ENCODE peak calls at places on chromosome 2, in five cellular contexts. One of them, this sample, is unnamed.

GRCh38 chr2:178397002-178397605 is 53.9 kb downstream of the PRKRA start:
- DNase-seq in neural progenitor cell: peak; percentile 61
- DNase-seq in colonic mucosa: no peak
- DNase-seq in MM.1S: peak; percentile 71
- DNase-seq in mammary epithelial cell: peak; percentile 24
- DNase-seq in this sample: no peak

GRCh38 chr2:149200109-149200520 is 130.3 kb upstream of the LYPD6 start:
- DNase-seq in neural progenitor cell: no peak
- DNase-seq in mammary epithelial cell: peak; percentile 69
- DNase-seq in MM.1S: no peak
- DNase-seq in colonic mucosa: no peak
- DNase-seq in this sample: peak; percentile 23

GRCh38 chr2:169716938-169717690 is 16.5 kb upstream of the KLHL23 start:
- DNase-seq in colonic mucosa: peak; percentile 85
- DNase-seq in neural progenitor cell: no peak
- DNase-seq in MM.1S: no peak
- DNase-seq in mammary epithelial cell: peak; percentile 21
- DNase-seq in this sample: no peak

GRCh38 chr2:204613635-204614034 is 68.4 kb downstream of the PARD3B start:
- DNase-seq in MM.1S: no peak
- DNase-seq in neural progenitor cell: no peak
- DNase-seq in colonic mucosa: no peak
- DNase-seq in mammary epithelial cell: no peak
- DNase-seq in this sample: no peak

GRCh38 chr2:207311316-207312005 is 145.7 kb upstream of the KLF7 start:
- DNase-seq in neural progenitor cell: no peak
- DNase-seq in MM.1S: no peak
- DNase-seq in mammary epithelial cell: peak; percentile 90
- DNase-seq in colonic mucosa: peak; percentile 28
- DNase-seq in this sample: peak; percentile 55

GRCh38 chr2:197159681-197160211 is 150.8 kb downstream of the ANKRD44 start:
- DNase-seq in MM.1S: no peak
- DNase-seq in mammary epithelial cell: no peak
- DNase-seq in neural progenitor cell: no peak
- DNase-seq in colonic mucosa: no peak
- DNase-seq in this sample: no peak

GRCh38 chr2:108629417-108629816 is 89.9 kb upstream of the RANBP2 start:
- DNase-seq in mammary epithelial cell: no peak
- DNase-seq in MM.1S: no peak
- DNase-seq in neural progenitor cell: no peak
- DNase-seq in colonic mucosa: no peak
- DNase-seq in this sample: no peak

GRCh38 chr2:5933669-5934068 is 241.5 kb downstream of the SOX11 start:
- DNase-seq in mammary epithelial cell: no peak
- DNase-seq in MM.1S: no peak
- DNase-seq in colonic mucosa: no peak
- DNase-seq in neural progenitor cell: no peak
- DNase-seq in this sample: no peak

GRCh38 chr2:233034-233433 is 30.8 kb downstream of the SH3YL1 start:
- DNase-seq in neural progenitor cell: no peak
- DNase-seq in mammary epithelial cell: no peak
- DNase-seq in MM.1S: no peak
- DNase-seq in colonic mucosa: no peak
- DNase-seq in this sample: no peak

GRCh38 chr2:44934962-44935853 is 6.3 kb upstream of the SIX3 start:
- DNase-seq in MM.1S: no peak
- DNase-seq in neural progenitor cell: peak; percentile 83
- DNase-seq in colonic mucosa: no peak
- DNase-seq in mammary epithelial cell: peak; percentile 23
- DNase-seq in this sample: no peak

GRCh38 chr2:225328192-225328591 is 71.3 kb upstream of the NYAP2 start:
- DNase-seq in MM.1S: no peak
- DNase-seq in neural progenitor cell: no peak
- DNase-seq in colonic mucosa: no peak
- DNase-seq in mammary epithelial cell: no peak
- DNase-seq in this sample: no peak

GRCh38 chr2:142153601-142154000 is 22.8 kb upstream of the LRP1B start:
- DNase-seq in colonic mucosa: no peak
- DNase-seq in mammary epithelial cell: no peak
- DNase-seq in neural progenitor cell: no peak
- DNase-seq in MM.1S: no peak
- DNase-seq in this sample: no peak

GRCh38 chr2:137981112-137981679 is 16.9 kb downstream of the HNMT start:
- DNase-seq in mammary epithelial cell: no peak
- DNase-seq in MM.1S: no peak
- DNase-seq in colonic mucosa: no peak
- DNase-seq in neural progenitor cell: no peak
- DNase-seq in this sample: no peak

GRCh38 chr2:44429034-44429433 is 67.3 kb downstream of the CAMKMT start:
- DNase-seq in MM.1S: no peak
- DNase-seq in colonic mucosa: no peak
- DNase-seq in neural progenitor cell: no peak
- DNase-seq in mammary epithelial cell: peak; percentile 13
- DNase-seq in this sample: no peak

GRCh38 chr2:109333414-109334194 is 204.6 kb downstream of the SH3RF3 start:
- DNase-seq in mammary epithelial cell: no peak
- DNase-seq in colonic mucosa: no peak
- DNase-seq in neural progenitor cell: peak; percentile 35
- DNase-seq in MM.1S: peak; percentile 22
- DNase-seq in this sample: no peak

GRCh38 chr2:54755641-54756326 is 32.3 kb downstream of the EML6 start:
- DNase-seq in MM.1S: peak; percentile 92
- DNase-seq in neural progenitor cell: no peak
- DNase-seq in colonic mucosa: no peak
- DNase-seq in mammary epithelial cell: peak; percentile 37
- DNase-seq in this sample: no peak

GRCh38 chr2:10240911-10241610 is 61.6 kb upstream of the HPCAL1 start:
- DNase-seq in mammary epithelial cell: no peak
- DNase-seq in colonic mucosa: no peak
- DNase-seq in MM.1S: no peak
- DNase-seq in neural progenitor cell: no peak
- DNase-seq in this sample: no peak

GRCh38 chr2:241746084-241746483 is 11.7 kb downstream of the D2HGDH start:
- DNase-seq in neural progenitor cell: no peak
- DNase-seq in MM.1S: no peak
- DNase-seq in mammary epithelial cell: no peak
- DNase-seq in colonic mucosa: no peak
- DNase-seq in this sample: no peak

GRCh38 chr2:79487371-79487770 is 25.5 kb upstream of the CTNNA2 start:
- DNase-seq in neural progenitor cell: no peak
- DNase-seq in MM.1S: no peak
- DNase-seq in mammary epithelial cell: no peak
- DNase-seq in colonic mucosa: no peak
- DNase-seq in this sample: no peak

GRCh38 chr2:45690223-45690622 is 38.7 kb downstream of the PRKCE start:
- DNase-seq in neural progenitor cell: no peak
- DNase-seq in MM.1S: no peak
- DNase-seq in colonic mucosa: no peak
- DNase-seq in mammary epithelial cell: no peak
- DNase-seq in this sample: no peak

GRCh38 chr2:25362049-25362563 is 20.4 kb upstream of the DNMT3A start:
- DNase-seq in colonic mucosa: peak; percentile 97
- DNase-seq in MM.1S: peak; percentile 88
- DNase-seq in neural progenitor cell: peak; percentile 93
- DNase-seq in mammary epithelial cell: peak; percentile 77
- DNase-seq in this sample: no peak

GRCh38 chr2:25365241-25365640 is 23.5 kb upstream of the DNMT3A start:
- DNase-seq in MM.1S: no peak
- DNase-seq in neural progenitor cell: no peak
- DNase-seq in mammary epithelial cell: peak; percentile 19
- DNase-seq in colonic mucosa: no peak
- DNase-seq in this sample: no peak

GRCh38 chr2:25361261-25362048 is 19.7 kb upstream of the DNMT3A start:
- DNase-seq in mammary epithelial cell: no peak
- DNase-seq in colonic mucosa: no peak
- DNase-seq in neural progenitor cell: no peak
- DNase-seq in MM.1S: no peak
- DNase-seq in this sample: no peak

GRCh38 chr2:25363733-25364132 is 22.0 kb upstream of the DNMT3A start:
- DNase-seq in MM.1S: no peak
- DNase-seq in mammary epithelial cell: no peak
- DNase-seq in colonic mucosa: no peak
- DNase-seq in neural progenitor cell: no peak
- DNase-seq in this sample: no peak

DNA sequence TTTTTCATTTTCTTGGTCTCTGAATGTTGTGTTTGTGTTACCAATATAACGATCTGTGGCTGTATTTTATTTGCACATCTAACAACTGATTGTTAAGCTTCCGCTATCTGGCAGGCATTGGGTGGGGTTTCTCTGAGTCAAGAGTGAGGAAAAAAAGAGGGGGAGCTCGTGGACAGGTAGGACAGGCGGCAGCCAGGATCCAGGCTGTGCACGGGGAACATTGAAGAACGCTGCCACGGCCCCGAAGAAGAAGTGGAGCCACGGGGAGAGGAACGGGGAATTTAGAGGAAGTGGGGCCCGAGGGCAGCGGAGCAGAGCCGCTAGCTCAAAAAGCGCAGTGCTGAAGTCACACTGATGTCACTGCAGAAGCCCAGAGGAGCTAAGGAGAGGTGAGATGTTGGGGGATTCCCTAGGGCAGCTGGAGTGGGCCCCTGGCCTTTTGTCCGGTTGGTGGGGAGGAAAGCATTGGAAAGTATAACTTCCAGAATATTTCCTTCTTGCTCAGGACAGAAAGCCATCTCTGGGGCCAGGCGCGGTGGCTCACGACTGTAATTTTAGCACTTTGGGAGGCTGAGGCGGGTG is 20.9 kb upstream of the DNMT3A start:
- DNase-seq in MM.1S: peak; percentile 47
- DNase-seq in colonic mucosa: peak; percentile 57
- DNase-seq in mammary epithelial cell: no peak
- DNase-seq in neural progenitor cell: no peak
- DNase-seq in this sample: no peak
- H3K4me3 ChIP-seq in MM.1S: peak overlapping the region; percentile 67
- H3K4me3 ChIP-seq in colonic mucosa: peak overlapping the region; percentile 29
- H3K4me3 ChIP-seq in mammary epithelial cell: no peak overlapping the region
- H3K4me3 ChIP-seq in neural progenitor cell: no peak overlapping the region
- H3K4me3 ChIP-seq in this sample: peak overlapping the region; percentile 20

DNA sequence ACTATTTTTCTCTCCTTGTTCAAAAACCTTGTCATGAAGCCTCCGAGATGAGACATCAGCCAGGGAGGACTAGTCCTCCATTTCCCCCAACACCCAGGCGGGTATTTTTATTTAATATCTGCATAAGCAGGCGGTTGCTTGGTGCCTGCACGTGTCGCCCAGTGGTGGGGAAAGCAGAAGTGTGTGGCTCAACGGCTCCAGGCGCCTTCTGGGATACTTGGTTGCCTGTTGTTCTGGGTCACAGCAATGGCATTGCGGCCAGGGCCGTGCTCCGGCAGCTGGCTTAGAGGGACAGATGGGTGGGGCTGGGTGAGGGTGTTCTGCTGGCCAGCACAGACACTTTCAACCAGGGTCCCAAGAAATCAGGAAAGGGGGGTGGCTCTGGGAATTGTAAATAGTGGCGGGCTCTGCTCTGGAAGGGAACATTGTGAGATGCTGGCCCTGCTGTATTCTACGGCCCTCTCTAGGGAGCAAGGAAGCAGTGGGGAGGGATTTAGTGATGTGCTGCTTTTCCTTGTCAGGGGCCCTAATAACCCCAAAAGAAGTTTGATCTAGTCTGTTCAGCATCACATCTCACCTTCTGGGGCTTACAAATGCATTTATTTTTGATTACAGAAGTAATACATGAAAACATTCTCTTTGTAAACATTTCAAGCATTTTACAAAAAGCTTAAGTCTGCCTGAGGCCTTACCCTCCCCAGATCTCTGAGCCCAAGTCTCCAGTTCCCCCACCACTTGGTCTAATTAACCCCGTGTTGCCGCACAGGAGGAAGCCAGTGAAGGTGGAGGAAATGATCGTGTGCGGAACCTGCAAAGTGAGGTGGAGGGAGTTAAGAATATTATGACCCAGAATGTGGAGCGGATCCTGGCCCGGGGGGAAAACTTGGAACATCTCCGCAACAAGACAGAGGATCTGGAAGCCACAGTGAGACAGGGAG is 1.1 kb downstream of the VAMP8 start:
- DNase-seq in mammary epithelial cell: no peak
- DNase-seq in neural progenitor cell: no peak
- DNase-seq in MM.1S: no peak
- DNase-seq in colonic mucosa: peak; percentile 61
- DNase-seq in this sample: no peak
- H3K9ac ChIP-seq in mammary epithelial cell: peak overlapping the region; percentile 74
- H3K9ac ChIP-seq in neural progenitor cell: no peak overlapping the region
- H3K9ac ChIP-seq in MM.1S: peak overlapping the region; percentile 64
- H3K9ac ChIP-seq in colonic mucosa: peak overlapping the region; percentile 90
- H3K9ac ChIP-seq in this sample: peak overlapping the region; percentile 74

DNA sequence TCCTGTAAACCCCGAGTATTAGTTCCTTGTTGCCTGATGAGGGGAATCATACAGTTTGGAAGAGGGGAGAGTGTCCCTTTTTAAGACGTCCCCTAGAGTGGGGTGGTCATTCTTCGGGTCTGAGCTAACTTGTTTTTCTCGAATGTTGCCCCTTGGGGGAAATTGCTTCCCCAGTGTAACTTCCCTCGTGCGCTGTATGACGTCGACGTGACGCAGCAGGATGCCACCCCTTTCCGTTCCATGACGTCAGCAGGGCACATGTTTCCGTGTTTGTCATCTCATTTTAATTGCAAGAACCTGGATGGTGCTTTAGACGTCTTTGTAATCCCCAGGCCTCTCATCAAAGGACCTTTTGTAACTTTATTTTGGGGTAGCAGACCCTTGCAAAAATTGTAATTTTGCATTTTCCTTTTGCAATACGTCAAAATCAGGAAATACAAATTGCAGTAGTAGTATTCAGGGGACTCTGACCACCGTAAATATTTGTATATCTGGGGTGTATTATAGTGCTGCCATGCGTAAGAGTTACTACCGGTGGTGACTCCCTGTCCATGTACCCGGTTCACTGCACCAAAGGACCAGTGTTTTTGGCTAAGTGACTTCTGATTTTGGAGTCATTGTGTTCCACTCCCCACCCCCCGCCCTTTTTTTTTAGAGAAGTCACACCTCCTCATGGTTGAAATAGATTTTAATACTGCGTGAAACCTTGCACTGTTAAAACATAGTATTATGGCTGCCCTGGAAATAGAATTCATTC is 712 bp downstream of the BABAM2 start:
- DNase-seq in mammary epithelial cell: peak; percentile 60
- DNase-seq in MM.1S: peak; percentile 80
- DNase-seq in colonic mucosa: peak; percentile 86
- DNase-seq in neural progenitor cell: peak; percentile 74
- DNase-seq in this sample: no peak
- H3K4me3 ChIP-seq in mammary epithelial cell: peak overlapping the region; percentile 74
- H3K4me3 ChIP-seq in MM.1S: peak overlapping the region; percentile 93
- H3K4me3 ChIP-seq in colonic mucosa: peak overlapping the region; percentile 70
- H3K4me3 ChIP-seq in neural progenitor cell: peak overlapping the region; percentile 82
- H3K4me3 ChIP-seq in this sample: peak overlapping the region; percentile 79

DNA sequence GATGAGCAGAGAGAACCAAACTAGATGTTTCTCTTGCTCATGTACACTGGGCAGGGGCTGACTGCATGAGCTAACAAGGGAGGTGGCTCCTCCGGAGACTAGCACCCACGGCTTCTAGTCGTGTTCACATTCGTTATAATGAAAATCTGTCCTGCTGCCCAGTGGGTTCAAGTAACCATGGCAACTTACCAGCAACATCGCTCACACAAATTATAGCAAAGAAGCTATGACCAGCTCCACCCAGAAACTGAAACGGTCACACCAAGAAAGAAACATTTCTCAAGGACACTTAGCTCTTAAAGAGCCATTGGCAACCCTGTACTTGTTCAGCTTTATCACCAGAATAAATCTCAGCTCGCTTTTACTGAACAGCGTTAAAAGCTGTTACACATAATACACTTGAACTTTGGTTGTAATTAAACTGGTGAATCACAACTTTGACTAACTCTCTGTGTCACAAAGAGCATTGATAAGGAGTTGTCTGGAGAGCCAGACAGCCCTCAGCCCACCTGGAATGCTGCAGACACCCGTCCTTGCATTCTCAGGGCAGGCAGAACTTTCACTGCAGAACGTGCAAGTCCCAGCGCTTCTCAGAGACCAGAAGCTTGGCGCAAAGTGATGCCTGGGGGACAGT is 141.2 kb downstream of the PID1 start:
- DNase-seq in mammary epithelial cell: peak; percentile 15
- DNase-seq in colonic mucosa: peak; percentile 60
- DNase-seq in MM.1S: no peak
- DNase-seq in neural progenitor cell: no peak
- DNase-seq in this sample: no peak
- H3K9ac ChIP-seq in mammary epithelial cell: no peak overlapping the region
- H3K9ac ChIP-seq in colonic mucosa: peak overlapping the region; percentile 53
- H3K9ac ChIP-seq in MM.1S: no peak overlapping the region
- H3K9ac ChIP-seq in neural progenitor cell: no peak overlapping the region
- H3K9ac ChIP-seq in this sample: no peak overlapping the region